ENCODE peak calls at places on chromosomes 11 and 22, in ten cellular contexts. F is AG09319; Y is HFFc6; D is mucosa of descending colon; M is uterus; V is left ventricle myocardium inferior; S is H1; L is bronchial epithelial cell; G is CD8-positive, alpha-beta T cell; Q is endothelial cell. N is an unnamed sample.

GRCh38 chr11:35618497-35619029 is 303 bp downstream of the FJX1 start:
- DNase-seq in F (no peak), G (no peak), L (peak; percentile 10), D (no peak), V (peak; percentile 16), M (peak; percentile 48), Y (peak; percentile 31), Q (no peak), S (no peak), N (peak; percentile 27)

GRCh38 chr11:134556186-134556585 is 144.1 kb upstream of the B3GAT1 start:
- DNase-seq in G (no peak), S (no peak), F (no peak), M (no peak), V (no peak), Y (no peak), D (no peak), Q (no peak), L (no peak), N (no peak)

GRCh38 chr22:24208012-24208749 is 26.9 kb downstream of the SUSD2 start:
- DNase-seq in L (peak; percentile 99), S (no peak), Q (no peak), D (no peak), M (peak; percentile 60), V (no peak), G (no peak), Y (peak; percentile 96), F (peak; percentile 84), N (no peak)

GRCh38 chr11:6608726-6609501 is 3.1 kb downstream of the TAF10 start:
- DNase-seq in M (no peak), F (no peak), S (no peak), L (no peak), G (no peak), D (peak; percentile 8), V (no peak), Q (no peak), Y (no peak), N (peak; percentile 17)

GRCh38 chr22:49503321-49503720 is 324.4 kb downstream of the BRD1 start:
- DNase-seq in L (no peak), G (no peak), M (no peak), V (no peak), S (no peak), D (no peak), F (no peak), Q (no peak), Y (no peak), N (no peak)

GRCh38 chr22:37223965-37224551 is 11.8 kb upstream of the SSTR3 start:
- DNase-seq in M (no peak), Y (no peak), F (no peak), D (no peak), V (no peak), S (no peak), G (no peak), Q (no peak), L (no peak), N (no peak)

GRCh38 chr22:32355760-32356159 is 1.9 kb upstream of the RFPL3 start:
- DNase-seq in G (no peak), Y (no peak), Q (no peak), M (no peak), S (no peak), L (peak; percentile 28), D (no peak), V (no peak), F (no peak), N (no peak)

GRCh38 chr22:38944653-38945052 is 12.8 kb upstream of the APOBEC3A start:
- DNase-seq in S (no peak), Q (no peak), L (no peak), F (no peak), M (no peak), V (no peak), D (no peak), Y (no peak), G (no peak), N (no peak)

GRCh38 chr11:78365381-78365792 is 52.2 kb downstream of the GAB2 start:
- DNase-seq in M (no peak), G (no peak), S (peak; percentile 74), L (peak; percentile 15), F (no peak), Y (peak; percentile 33), Q (no peak), V (no peak), D (no peak), N (no peak)

GRCh38 chr22:50477923-50478322 is 3.1 kb upstream of the SBF1 start:
- DNase-seq in F (no peak), D (no peak), V (no peak), Y (no peak), Q (no peak), L (no peak), M (no peak), S (no peak), G (no peak), N (no peak)

GRCh38 chr11:83819936-83820549 is 533.9 kb upstream of the CCDC90B start:
- DNase-seq in S (no peak), F (peak; percentile 58), D (peak; percentile 21), Y (peak; percentile 79), V (no peak), Q (no peak), M (no peak), G (no peak), L (peak; percentile 69), N (no peak)

GRCh38 chr11:44609783-44610155 is 44.3 kb downstream of the CD82 start:
- DNase-seq in M (no peak), L (no peak), Q (no peak), D (no peak), S (no peak), Y (no peak), F (no peak), V (no peak), G (no peak), N (no peak)

GRCh38 chr22:39674536-39674935 is 104.0 kb downstream of the CACNA1I start:
- DNase-seq in G (no peak), D (no peak), Q (no peak), S (no peak), V (no peak), M (no peak), Y (no peak), F (no peak), L (peak; percentile 10), N (no peak)

GRCh38 chr11:119691020-119691666 is 37.9 kb downstream of the NECTIN1 start:
- DNase-seq in L (no peak), G (no peak), F (no peak), M (no peak), Y (no peak), V (no peak), S (no peak), Q (no peak), D (no peak), N (no peak)
- TF ChIP-seq CTCF in L (peak; percentile 39), G (peak; percentile 27), F (no peak), M (no peak), Y (peak; percentile 24), V (no peak), S (no peak), Q (peak; percentile 12), D (no peak), N (no peak)

GRCh38 chr11:56066980-56067379 is 26.1 kb upstream of the OR8I2 start:
- DNase-seq in S (no peak), L (no peak), Y (no peak), Q (no peak), G (no peak), D (no peak), M (no peak), V (no peak), F (no peak), N (no peak)
- TF ChIP-seq CTCF in S (no peak), L (no peak), Y (no peak), Q (no peak), G (no peak), D (no peak), M (no peak), V (no peak), F (no peak), N (no peak)

DNA sequence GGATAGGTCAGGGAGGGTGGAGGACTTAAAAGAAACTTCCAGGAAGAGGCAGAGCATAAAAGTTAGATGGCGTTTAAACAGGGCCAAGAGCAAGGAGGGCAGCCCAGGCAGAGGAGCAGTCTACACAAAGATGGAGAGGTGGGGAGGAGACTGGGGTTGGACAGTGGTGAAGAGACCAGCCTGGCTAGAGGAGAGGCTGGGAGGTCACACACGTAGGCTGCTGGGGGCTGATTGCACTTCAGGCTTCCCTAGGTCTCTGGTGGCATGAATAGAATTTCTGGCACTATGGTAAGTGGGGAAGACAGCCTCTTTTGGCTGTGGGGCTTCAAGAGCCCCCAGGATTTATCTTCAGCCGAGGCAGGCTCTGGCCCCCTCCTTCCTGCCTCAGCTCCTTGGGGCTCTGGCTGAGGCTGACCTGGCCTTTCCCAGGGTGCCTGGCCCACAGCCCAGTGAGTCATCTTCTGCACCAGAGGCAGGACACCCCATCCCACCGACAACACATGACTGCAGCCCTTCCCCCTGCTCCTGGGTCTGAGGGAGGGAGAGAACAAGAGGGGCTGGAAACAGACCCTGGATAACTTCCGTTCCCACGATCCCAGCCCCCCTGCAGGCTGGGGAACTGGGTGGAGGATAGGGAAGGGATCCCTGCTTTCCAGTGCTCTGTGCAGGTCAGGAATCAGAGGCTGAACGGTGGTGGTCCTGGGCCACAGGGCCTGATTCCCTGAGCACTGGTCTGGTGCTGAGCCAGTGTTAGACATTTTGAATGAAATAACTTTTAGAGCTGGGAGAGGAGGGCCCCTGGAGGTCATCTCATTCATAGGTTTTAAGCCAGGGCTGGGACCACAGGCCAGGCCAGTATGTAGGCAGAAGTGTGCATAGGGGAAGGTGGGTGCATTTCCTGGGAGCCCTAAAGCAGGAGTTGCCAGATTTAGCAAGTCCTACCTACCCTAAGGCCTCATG is 26.4 kb downstream of the ARHGEF17 start:
- DNase-seq in Y (peak; percentile 81), S (no peak), G (no peak), Q (peak; percentile 33), D (peak; percentile 53), V (peak; percentile 87), L (peak; percentile 67), F (peak; percentile 51), M (peak; percentile 93), N (no peak)
- TF ChIP-seq CTCF in Y (no peak), S (no peak), G (no peak), Q (no peak), D (no peak), V (no peak), L (no peak), F (no peak), M (no peak), N (no peak)

GRCh38 chr11:47415949-47416472 is 7.6 kb downstream of the SLC39A13 start:
- DNase-seq in Q (no peak), S (no peak), Y (peak; percentile 92), G (no peak), L (peak; percentile 85), V (peak; percentile 86), D (peak; percentile 70), F (peak; percentile 81), M (peak; percentile 90), N (peak; percentile 64)

GRCh38 chr11:47413351-47413750 is 5.0 kb downstream of the SLC39A13 start:
- DNase-seq in S (no peak), L (no peak), V (no peak), G (no peak), F (no peak), Y (no peak), Q (no peak), M (no peak), D (no peak), N (no peak)

GRCh38 chr11:47415091-47415854 is 6.9 kb downstream of the SLC39A13 start:
- DNase-seq in M (no peak), D (no peak), S (no peak), L (no peak), V (no peak), F (no peak), Y (no peak), G (no peak), Q (no peak), N (no peak)

GRCh38 chr11:47413908-47414684 is 5.7 kb downstream of the SLC39A13 start:
- DNase-seq in D (no peak), L (no peak), V (no peak), Y (no peak), F (no peak), G (no peak), M (peak; percentile 84), Q (no peak), S (no peak), N (no peak)

GRCh38 chr11:47414685-47415070 is 6.3 kb downstream of the SLC39A13 start:
- DNase-seq in M (no peak), V (no peak), S (no peak), F (no peak), G (no peak), D (no peak), Q (no peak), Y (no peak), L (no peak), N (no peak)
- TF ChIP-seq CTCF in M (no peak), V (no peak), S (no peak), F (no peak), G (no peak), D (no peak), Q (no peak), Y (no peak), L (no peak), N (no peak)